ENCODE peak calls at places on chromosomes 12 and 14, in four cellular contexts. D, I, J and E are unnamed samples.

GRCh38 chr14:62796431-62796830 is 248.8 kb downstream of the KCNH5 start:
- DNase-seq in J (no peak), I (no peak), D (no peak), E (no peak)

GRCh38 chr14:45486599-45486998 is 233.6 kb upstream of the MIS18BP1 start:
- DNase-seq in D (no peak), J (no peak), I (no peak), E (no peak)

GRCh38 chr12:62724285-62724684 is 210.7 kb downstream of the PPM1H start:
- DNase-seq in J (no peak), I (no peak), D (no peak), E (no peak)

GRCh38 chr12:116385486-116386217 is 108.2 kb upstream of the MED13L start:
- DNase-seq in J (no peak), I (no peak), D (no peak), E (no peak)

GRCh38 chr12:5428332-5429221 is 3.3 kb upstream of the NTF3 start:
- DNase-seq in J (no peak), D (no peak), I (no peak), E (no peak)

GRCh38 chr14:85688024-85688423 is 158.1 kb downstream of the FLRT2 start:
- DNase-seq in J (no peak), I (no peak), D (no peak), E (no peak)

GRCh38 chr14:42323426-42323825 is 716.8 kb downstream of the LRFN5 start:
- DNase-seq in I (no peak), J (no peak), D (no peak), E (no peak)

GRCh38 chr14:76768201-76768656 is 7.0 kb downstream of the VASH1 start:
- DNase-seq in D (no peak), I (no peak), J (peak), E (peak)

GRCh38 chr14:32826404-32827082 is 112.1 kb upstream of the NPAS3 start:
- DNase-seq in J (no peak), D (no peak), I (peak), E (no peak)

GRCh38 chr12:57237952-57238853 is 8.7 kb downstream of the SHMT2 start:
- DNase-seq in J (no peak), I (no peak), D (no peak), E (no peak)

GRCh38 chr14:55701638-55702037 is 121.6 kb downstream of the KTN1 start:
- DNase-seq in D (no peak), J (no peak), I (no peak), E (no peak)

GRCh38 chr12:113061061-113061694 is 4.6 kb downstream of the DTX1 start:
- DNase-seq in D (no peak), I (no peak), J (no peak), E (no peak)

GRCh38 chr12:100986595-100987547 is 192.3 kb downstream of the ANO4 start:
- DNase-seq in J (no peak), D (no peak), I (no peak), E (no peak)

GRCh38 chr12:124294686-124295315 is at the start of gene RFLNA:
- DNase-seq in D (no peak), I (no peak), J (no peak), E (no peak)

GRCh38 chr12:57883057-57883456 is 36.5 kb upstream of the CTDSP2 start:
- DNase-seq in I (no peak), J (no peak), D (no peak), E (no peak)

GRCh38 chr14:23454445-23454856 is 15.1 kb upstream of the NGDN start:
- DNase-seq in I (no peak), D (no peak), J (no peak), E (no peak)

GRCh38 chr12:9868271-9868815 is 811 bp downstream of the CLEC2B start:
- DNase-seq in D (no peak), I (no peak), J (no peak), E (no peak)

GRCh38 chr12:49529409-49529808 is 9.4 kb upstream of the KCNH3 start:
- DNase-seq in J (no peak), I (no peak), D (no peak), E (no peak)

GRCh38 chr12:15184484-15184883 is 36.7 kb downstream of the RERG start:
- DNase-seq in D (no peak), J (no peak), I (no peak), E (no peak)

GRCh38 chr12:124391340-124392261 is 96.7 kb downstream of the RFLNA start:
- DNase-seq in J (peak), I (no peak), D (no peak), E (peak)

GRCh38 chr14:95059126-95059525 is 98.2 kb downstream of the DICER1 start:
- DNase-seq in D (no peak), J (no peak), I (no peak), E (no peak)

GRCh38 chr12:27187697-27188096 is 56.4 kb upstream of the STK38L start:
- DNase-seq in J (no peak), I (no peak), D (no peak), E (no peak)

GRCh38 chr12:27191531-27191930 is 52.6 kb upstream of the STK38L start:
- DNase-seq in J (no peak), I (no peak), D (no peak), E (no peak)

GRCh38 chr12:27192118-27192802 is 51.8 kb upstream of the STK38L start:
- DNase-seq in J (no peak), D (no peak), I (no peak), E (no peak)

GRCh38 chr12:27193106-27193505 is 51.0 kb upstream of the STK38L start:
- DNase-seq in I (no peak), D (no peak), J (no peak), E (no peak)

DNA sequence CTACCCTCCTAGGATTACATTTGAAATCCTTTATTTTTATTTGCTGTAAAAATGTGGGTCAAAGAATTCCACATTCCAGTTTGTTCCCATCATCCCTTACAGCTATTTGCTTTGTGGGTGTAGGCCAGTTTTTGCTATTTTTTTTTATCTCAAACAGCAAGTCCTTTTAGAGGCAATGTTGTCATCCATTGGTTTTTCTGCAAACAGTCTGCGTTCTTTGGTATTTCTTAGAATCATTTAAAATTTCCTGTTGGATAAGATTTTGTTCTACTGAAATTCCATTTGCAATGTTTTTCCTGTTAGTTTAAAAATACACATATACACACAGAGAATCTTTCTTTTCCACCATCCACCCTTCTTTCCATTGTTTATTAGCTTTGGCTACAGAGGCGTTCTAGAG is 53.3 kb upstream of the STK38L start:
- DNase-seq in D (no peak), I (no peak), J (no peak), E (no peak)
- H3K27ac ChIP-seq in D (no peak), I (no peak), J (peak), E (no peak)

GRCh38 chr14:105203701-105204100 is 22.6 kb upstream of the NUDT14 start:
- DNase-seq in D (no peak), J (no peak), I (no peak), E (no peak)

GRCh38 chr14:105204206-105204930 is 23.3 kb upstream of the NUDT14 start:
- DNase-seq in I (peak), D (no peak), J (no peak), E (peak)

GRCh38 chr14:105206873-105207272 is 25.8 kb upstream of the NUDT14 start:
- DNase-seq in D (no peak), J (no peak), I (no peak), E (no peak)

GRCh38 chr14:105205718-105206208 is 24.7 kb upstream of the NUDT14 start:
- DNase-seq in I (no peak), J (no peak), D (no peak), E (no peak)

DNA sequence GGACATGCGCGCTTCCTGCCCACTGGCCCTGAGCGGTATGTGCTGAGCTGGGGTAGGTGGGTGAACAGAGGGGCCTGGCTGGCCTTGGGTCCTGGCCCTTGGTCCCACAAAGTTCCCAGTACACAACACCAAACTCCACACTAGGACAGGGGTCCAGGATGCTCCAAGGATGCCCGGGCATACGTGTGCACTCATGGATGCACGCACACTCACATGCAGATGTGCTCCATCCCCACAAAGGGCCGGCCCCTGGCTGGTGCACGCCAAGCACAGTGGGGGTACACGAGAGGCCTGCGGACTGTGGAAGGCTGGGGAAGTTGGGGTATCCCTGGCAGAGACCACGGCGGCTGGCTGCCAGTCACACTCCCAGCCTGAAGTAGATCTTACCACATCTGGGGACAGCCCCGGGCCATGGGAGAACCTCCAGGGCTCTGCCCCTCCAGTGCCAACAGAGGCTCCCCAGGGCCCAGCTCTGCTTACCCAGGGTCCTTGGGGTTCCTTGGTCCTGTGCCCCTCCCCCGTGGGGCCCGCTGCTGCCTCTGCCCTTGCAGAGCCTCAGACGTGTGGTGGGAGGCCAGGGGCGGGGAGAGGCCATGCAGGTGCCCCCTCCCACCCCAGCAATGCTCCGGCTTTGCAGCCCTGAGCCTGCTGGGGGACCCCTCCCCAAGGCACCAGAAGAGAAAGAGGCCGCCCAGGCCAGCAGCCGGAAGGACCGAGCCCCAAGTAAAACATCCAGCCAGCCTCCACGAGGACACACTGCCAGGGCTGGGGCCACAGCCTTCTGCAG is 24.0 kb upstream of the NUDT14 start:
- DNase-seq in I (no peak), D (no peak), J (no peak), E (no peak)
- H3K27ac ChIP-seq in I (no peak), D (no peak), J (no peak), E (no peak)

GRCh38 chr14:39211109-39211741 is 22.5 kb upstream of the MIA2 start:
- DNase-seq in D (no peak), J (no peak), I (no peak), E (no peak)

GRCh38 chr14:39217214-39217879 is 16.4 kb upstream of the MIA2 start:
- DNase-seq in I (no peak), J (no peak), D (no peak), E (no peak)

DNA sequence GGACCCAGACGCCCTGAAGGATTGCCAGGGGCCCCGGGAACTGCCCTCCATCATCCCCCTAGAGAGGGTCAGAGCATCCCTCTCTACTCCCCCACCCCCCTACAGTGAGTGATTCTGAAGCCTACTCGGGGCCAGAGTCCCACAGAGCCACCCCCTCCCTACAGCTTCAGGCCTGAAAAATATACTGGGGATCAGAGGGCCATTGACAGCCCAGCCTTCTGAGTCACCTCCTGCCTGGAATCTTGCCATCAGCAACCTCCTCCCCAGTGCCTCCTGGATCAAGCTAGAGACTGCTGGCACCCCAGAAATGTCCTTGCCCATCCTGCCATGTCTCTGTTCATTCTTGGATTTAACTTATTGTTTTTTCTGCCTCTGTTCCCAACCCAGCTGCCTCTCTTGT is 21.7 kb upstream of the MIA2 start:
- DNase-seq in I (no peak), D (no peak), J (no peak), E (no peak)
- H3K27ac ChIP-seq in I (no peak), D (no peak), J (no peak), E (no peak)

DNA sequence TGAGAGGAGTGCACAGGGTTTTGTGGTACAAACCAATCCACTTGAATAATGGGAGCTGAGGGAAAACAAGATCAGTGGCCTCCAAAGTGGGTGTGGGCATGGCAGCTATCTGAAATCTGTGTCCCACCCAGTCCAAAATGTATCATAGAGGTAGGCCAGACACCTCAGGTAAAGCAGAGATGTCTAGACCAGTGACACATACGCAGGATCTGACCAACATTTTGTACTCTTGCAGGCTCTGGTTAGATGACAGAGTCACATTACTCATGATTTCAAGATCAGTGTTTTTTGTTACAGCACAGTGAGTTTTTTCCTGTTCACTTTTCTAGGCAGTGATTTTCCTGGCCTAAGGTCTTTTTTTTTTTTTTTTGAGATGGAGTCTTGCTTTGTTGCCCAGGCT is 211.8 kb downstream of the PCNX1 start:
- DNase-seq in J (no peak), D (no peak), I (no peak), E (no peak)
- H3K27ac ChIP-seq in J (no peak), D (no peak), I (no peak), E (no peak)

DNA sequence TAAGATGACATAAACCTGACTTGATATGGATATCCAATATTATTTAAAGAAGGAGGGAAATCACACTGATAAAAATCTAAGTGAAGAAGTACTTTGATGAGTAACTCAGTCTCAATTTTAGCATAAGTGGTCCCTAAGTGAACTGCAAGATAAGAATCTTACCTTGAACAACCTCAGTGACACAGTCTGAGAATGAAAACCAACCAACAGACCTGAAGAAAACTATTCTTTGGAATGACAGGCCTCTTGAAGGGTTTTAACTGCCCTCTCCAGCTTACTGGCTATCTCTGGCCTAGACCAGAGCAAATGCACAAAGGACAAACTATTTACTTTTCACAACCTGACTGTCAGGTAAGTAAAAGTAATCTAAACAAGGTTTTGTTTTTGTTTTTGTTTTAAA is 44.7 kb downstream of the CPM start:
- DNase-seq in I (no peak), D (no peak), J (no peak), E (no peak)
- H3K27ac ChIP-seq in I (no peak), D (no peak), J (no peak), E (no peak)